ENCODE peak calls at places on chromosome 16, in four cellular contexts. S, N, I and U are unnamed samples.

GRCh38 chr16:31636433-31636832 is 108.7 kb downstream of the AHSP start:
- DNase-seq in I (no peak), N (no peak), S (no peak), U (no peak)

GRCh38 chr16:89159850-89160354 is 11.6 kb upstream of the CDH15 start:
- DNase-seq in I (no peak), N (no peak), S (no peak), U (no peak)

GRCh38 chr16:57476546-57477410 is 9.5 kb downstream of the DOK4 start:
- DNase-seq in I (no peak), N (no peak), S (no peak), U (no peak)

GRCh38 chr16:70691223-70692129 is 5.6 kb upstream of the MTSS2 start:
- DNase-seq in S (no peak), I (peak), N (peak), U (peak)

GRCh38 chr16:25126820-25127232 is 15.3 kb downstream of the LCMT1 start:
- DNase-seq in N (no peak), I (no peak), S (no peak), U (peak)

GRCh38 chr16:75081179-75081859 is 35.3 kb downstream of the LDHD start:
- DNase-seq in N (no peak), S (no peak), I (no peak), U (no peak)

GRCh38 chr16:30609002-30609927 is 924 bp downstream of the ZNF689 start:
- DNase-seq in N (peak), S (peak), I (peak), U (peak)

GRCh38 chr16:78428193-78428592 is 328.7 kb downstream of the WWOX start:
- DNase-seq in S (no peak), I (no peak), N (no peak), U (no peak)

GRCh38 chr16:28326881-28327610 is 34.7 kb downstream of the SBK1 start:
- DNase-seq in I (peak), N (peak), S (peak), U (peak)

GRCh38 chr16:66419527-66419926 is 7.6 kb upstream of the BEAN1 start:
- DNase-seq in I (no peak), N (no peak), S (no peak), U (no peak)

GRCh38 chr16:86257546-86257945 is 252.8 kb upstream of the FOXF1 start:
- DNase-seq in N (no peak), S (no peak), I (no peak), U (no peak)

GRCh38 chr16:85055503-85056210 is 28.1 kb downstream of the KIAA0513 start:
- DNase-seq in S (no peak), I (no peak), N (no peak), U (peak)

GRCh38 chr16:85104821-85105391 is 7.4 kb downstream of the CIBAR2 start:
- DNase-seq in N (no peak), I (no peak), S (no peak), U (no peak)

GRCh38 chr16:15836074-15836473 is 20.8 kb downstream of the MYH11 start:
- DNase-seq in N (no peak), I (no peak), S (no peak), U (no peak)

GRCh38 chr16:2016407-2016922 is 3.1 kb upstream of the NPW start:
- DNase-seq in I (no peak), N (peak), S (no peak), U (no peak)

GRCh38 chr16:66604376-66605176 is at the start of gene CMTM3:
- DNase-seq in N (peak), I (peak), S (peak), U (peak)

GRCh38 chr16:56749806-56750491 is 20.0 kb downstream of the NUP93 start:
- DNase-seq in N (no peak), I (no peak), S (no peak), U (no peak)

GRCh38 chr16:66342294-66342900 is 24.1 kb upstream of the CDH5 start:
- DNase-seq in I (no peak), N (no peak), S (peak), U (peak)

GRCh38 chr16:87661561-87661960 is 59.3 kb downstream of the JPH3 start:
- DNase-seq in N (peak), S (peak), I (peak), U (peak)

GRCh38 chr16:1680361-1680760 is 2.3 kb downstream of the JPT2 start:
- DNase-seq in N (no peak), S (no peak), I (no peak), U (no peak)

GRCh38 chr16:23072769-23073549 is 76.3 kb downstream of the USP31 start:
- DNase-seq in S (no peak), N (no peak), I (no peak), U (no peak)

GRCh38 chr16:14303182-14303618 is 232.1 kb downstream of the MRTFB start:
- DNase-seq in S (no peak), N (no peak), I (no peak), U (no peak)

GRCh38 chr16:14486520-14487303 is 143.3 kb downstream of the PARN start:
- DNase-seq in I (peak), N (peak), S (peak), U (peak)

GRCh38 chr16:84712801-84713775 is 13.3 kb downstream of the USP10 start:
- DNase-seq in N (no peak), S (no peak), I (no peak), U (no peak)